ENCODE peak calls at places on chromosomes 4 and X, in eight cellular contexts. One of them, this sample, is unnamed. For H3K4me1, the result is how much of the 10 kb centered on the place peaks cover.

GRCh38 chr4:171924761-171925376 is 111.7 kb downstream of the GALNTL6 start:
- DNase-seq in PC-3: no peak
- DNase-seq in pancreas: no peak
- DNase-seq in neural progenitor cell: peak
- DNase-seq in cardiac muscle cell: no peak
- DNase-seq in ovary: no peak
- DNase-seq in breast epithelium: no peak
- DNase-seq in GM23248: no peak
- DNase-seq in this sample: no peak

GRCh38 chr4:112510468-112511293 is 5.3 kb downstream of the NEUROG2 start:
- DNase-seq in PC-3: no peak
- DNase-seq in pancreas: no peak
- DNase-seq in neural progenitor cell: peak
- DNase-seq in cardiac muscle cell: no peak
- DNase-seq in ovary: no peak
- DNase-seq in breast epithelium: no peak
- DNase-seq in GM23248: no peak
- DNase-seq in this sample: no peak

GRCh38 chr4:36159208-36159607 is 85.1 kb downstream of the ARAP2 start:
- DNase-seq in PC-3: no peak
- DNase-seq in pancreas: no peak
- DNase-seq in neural progenitor cell: no peak
- DNase-seq in cardiac muscle cell: no peak
- DNase-seq in ovary: no peak
- DNase-seq in breast epithelium: no peak
- DNase-seq in GM23248: no peak
- DNase-seq in this sample: no peak

GRCh38 chr4:125346616-125347015 is 31.9 kb downstream of the FAT4 start:
- DNase-seq in PC-3: no peak
- DNase-seq in pancreas: no peak
- DNase-seq in neural progenitor cell: peak
- DNase-seq in cardiac muscle cell: no peak
- DNase-seq in ovary: no peak
- DNase-seq in breast epithelium: no peak
- DNase-seq in GM23248: no peak
- DNase-seq in this sample: no peak

GRCh38 chr4:146654976-146655761 is 16.5 kb downstream of the POU4F2 start:
- DNase-seq in PC-3: no peak
- DNase-seq in pancreas: no peak
- DNase-seq in neural progenitor cell: peak
- DNase-seq in cardiac muscle cell: peak
- DNase-seq in ovary: no peak
- DNase-seq in breast epithelium: no peak
- DNase-seq in GM23248: peak
- DNase-seq in this sample: no peak

GRCh38 chrX:79270401-79270800 is 96.7 kb downstream of the ITM2A start:
- DNase-seq in PC-3: no peak
- DNase-seq in pancreas: no peak
- DNase-seq in neural progenitor cell: peak
- DNase-seq in cardiac muscle cell: peak
- DNase-seq in ovary: no peak
- DNase-seq in breast epithelium: no peak
- DNase-seq in GM23248: no peak
- DNase-seq in this sample: peak

GRCh38 chrX:40871385-40872082 is 136.2 kb upstream of the MED14 start:
- DNase-seq in PC-3: peak
- DNase-seq in pancreas: no peak
- DNase-seq in neural progenitor cell: no peak
- DNase-seq in cardiac muscle cell: peak
- DNase-seq in ovary: no peak
- DNase-seq in breast epithelium: no peak
- DNase-seq in GM23248: peak
- DNase-seq in this sample: no peak

GRCh38 chr4:140059159-140059558 is 94.8 kb downstream of the MAML3 start:
- DNase-seq in PC-3: no peak
- DNase-seq in pancreas: no peak
- DNase-seq in neural progenitor cell: no peak
- DNase-seq in cardiac muscle cell: peak
- DNase-seq in ovary: no peak
- DNase-seq in breast epithelium: no peak
- DNase-seq in GM23248: no peak
- DNase-seq in this sample: no peak

GRCh38 chr4:4507923-4508322 is 33.9 kb downstream of the STX18 start:
- DNase-seq in PC-3: peak
- DNase-seq in pancreas: no peak
- DNase-seq in neural progenitor cell: no peak
- DNase-seq in cardiac muscle cell: no peak
- DNase-seq in ovary: no peak
- DNase-seq in breast epithelium: no peak
- DNase-seq in GM23248: no peak
- DNase-seq in this sample: no peak

GRCh38 chrX:107676559-107677378 is 48.5 kb downstream of the PRPS1 start:
- DNase-seq in PC-3: peak
- DNase-seq in pancreas: peak
- DNase-seq in neural progenitor cell: no peak
- DNase-seq in cardiac muscle cell: peak
- DNase-seq in ovary: peak
- DNase-seq in breast epithelium: peak
- DNase-seq in GM23248: peak
- DNase-seq in this sample: no peak

GRCh38 chr4:76611164-76611563 is 176.1 kb downstream of the SHROOM3 start:
- DNase-seq in PC-3: no peak
- DNase-seq in pancreas: no peak
- DNase-seq in neural progenitor cell: no peak
- DNase-seq in cardiac muscle cell: peak
- DNase-seq in ovary: peak
- DNase-seq in breast epithelium: no peak
- DNase-seq in GM23248: peak
- DNase-seq in this sample: no peak

GRCh38 chr4:123826896-123827295 is 430.3 kb downstream of the SPRY1 start:
- DNase-seq in PC-3: peak
- DNase-seq in pancreas: no peak
- DNase-seq in neural progenitor cell: no peak
- DNase-seq in cardiac muscle cell: peak
- DNase-seq in ovary: no peak
- DNase-seq in breast epithelium: peak
- DNase-seq in GM23248: peak
- DNase-seq in this sample: no peak

GRCh38 chr4:168536448-168536847 is 39.6 kb downstream of the PALLD start:
- DNase-seq in PC-3: no peak
- DNase-seq in pancreas: no peak
- DNase-seq in neural progenitor cell: no peak
- DNase-seq in cardiac muscle cell: no peak
- DNase-seq in ovary: no peak
- DNase-seq in breast epithelium: no peak
- DNase-seq in GM23248: no peak
- DNase-seq in this sample: no peak

GRCh38 chr4:159444668-159445067 is 341.8 kb downstream of the RAPGEF2 start:
- DNase-seq in PC-3: peak
- DNase-seq in pancreas: no peak
- DNase-seq in neural progenitor cell: no peak
- DNase-seq in cardiac muscle cell: peak
- DNase-seq in ovary: no peak
- DNase-seq in breast epithelium: no peak
- DNase-seq in GM23248: peak
- DNase-seq in this sample: no peak

GRCh38 chr4:98092833-98093439 is 50.3 kb downstream of the STPG2 start:
- DNase-seq in PC-3: peak
- DNase-seq in pancreas: no peak
- DNase-seq in neural progenitor cell: peak
- DNase-seq in cardiac muscle cell: peak
- DNase-seq in ovary: no peak
- DNase-seq in breast epithelium: no peak
- DNase-seq in GM23248: peak
- DNase-seq in this sample: no peak

GRCh38 chrX:134688839-134689238 is 30.6 kb upstream of the PLAC1 start:
- DNase-seq in PC-3: peak
- DNase-seq in pancreas: no peak
- DNase-seq in neural progenitor cell: no peak
- DNase-seq in cardiac muscle cell: no peak
- DNase-seq in ovary: no peak
- DNase-seq in breast epithelium: no peak
- DNase-seq in GM23248: peak
- DNase-seq in this sample: no peak

GRCh38 chrX:129472116-129472515 is 51.2 kb downstream of the SMARCA1 start:
- DNase-seq in PC-3: peak
- DNase-seq in pancreas: no peak
- DNase-seq in neural progenitor cell: no peak
- DNase-seq in cardiac muscle cell: no peak
- DNase-seq in ovary: no peak
- DNase-seq in breast epithelium: no peak
- DNase-seq in GM23248: peak
- DNase-seq in this sample: no peak

GRCh38 chr4:57020467-57021101 is 41.9 kb downstream of the POLR2B start:
- DNase-seq in PC-3: peak
- DNase-seq in pancreas: no peak
- DNase-seq in neural progenitor cell: no peak
- DNase-seq in cardiac muscle cell: peak
- DNase-seq in ovary: no peak
- DNase-seq in breast epithelium: no peak
- DNase-seq in GM23248: peak
- DNase-seq in this sample: no peak

GRCh38 chrX:78182881-78183280 is 43.4 kb upstream of the TAF9B start:
- DNase-seq in PC-3: no peak
- DNase-seq in pancreas: no peak
- DNase-seq in neural progenitor cell: no peak
- DNase-seq in cardiac muscle cell: no peak
- DNase-seq in ovary: no peak
- DNase-seq in breast epithelium: no peak
- DNase-seq in GM23248: no peak
- DNase-seq in this sample: peak
- H3K4me1 ChIP-seq in PC-3: under half
- H3K4me1 ChIP-seq in pancreas: under half
- H3K4me1 ChIP-seq in neural progenitor cell: under half
- H3K4me1 ChIP-seq in cardiac muscle cell: under half
- H3K4me1 ChIP-seq in ovary: under half
- H3K4me1 ChIP-seq in breast epithelium: under half
- H3K4me1 ChIP-seq in GM23248: under half
- H3K4me1 ChIP-seq in this sample: under half

GRCh38 chr4:183082053-183082452 is 17.0 kb upstream of the WWC2 start:
- DNase-seq in PC-3: no peak
- DNase-seq in pancreas: no peak
- DNase-seq in neural progenitor cell: no peak
- DNase-seq in cardiac muscle cell: no peak
- DNase-seq in ovary: no peak
- DNase-seq in breast epithelium: no peak
- DNase-seq in GM23248: no peak
- DNase-seq in this sample: no peak
- H3K4me1 ChIP-seq in PC-3: under half
- H3K4me1 ChIP-seq in pancreas: under half
- H3K4me1 ChIP-seq in neural progenitor cell: under half
- H3K4me1 ChIP-seq in cardiac muscle cell: under half
- H3K4me1 ChIP-seq in ovary: under half
- H3K4me1 ChIP-seq in breast epithelium: under half
- H3K4me1 ChIP-seq in GM23248: under half
- H3K4me1 ChIP-seq in this sample: under half

DNA sequence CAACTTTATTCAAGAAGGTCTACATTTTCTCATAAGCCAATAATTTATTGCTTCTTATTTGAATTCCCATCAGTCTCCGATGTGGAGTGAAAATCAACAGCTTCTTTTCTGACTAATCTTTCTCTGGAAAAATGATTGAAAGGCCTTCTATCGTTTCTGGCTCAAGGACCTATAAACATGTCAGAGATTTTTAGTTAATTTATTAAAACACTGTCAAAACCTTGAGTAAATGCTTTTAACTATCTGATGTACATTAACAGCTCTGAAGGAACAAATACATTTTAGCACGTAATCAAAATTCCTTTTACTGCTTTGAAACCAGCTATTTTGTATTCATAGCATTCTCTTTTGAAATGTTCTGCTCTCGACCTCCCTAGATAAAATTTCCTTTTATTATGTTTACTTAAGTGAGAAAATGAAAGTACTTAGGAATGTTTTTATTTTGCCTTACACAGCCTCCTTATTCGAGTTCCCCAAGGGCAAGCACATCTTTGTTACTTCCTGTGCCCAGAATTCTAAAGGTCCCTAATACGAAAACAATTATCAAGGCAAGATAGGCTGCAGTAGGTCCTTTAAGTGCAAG is 3.2 kb upstream of the ZFX start:
- DNase-seq in PC-3: peak
- DNase-seq in pancreas: no peak
- DNase-seq in neural progenitor cell: peak
- DNase-seq in cardiac muscle cell: no peak
- DNase-seq in ovary: no peak
- DNase-seq in breast epithelium: no peak
- DNase-seq in GM23248: no peak
- DNase-seq in this sample: no peak
- H3K4me1 ChIP-seq in PC-3: half or more
- H3K4me1 ChIP-seq in pancreas: under half
- H3K4me1 ChIP-seq in neural progenitor cell: under half
- H3K4me1 ChIP-seq in cardiac muscle cell: under half
- H3K4me1 ChIP-seq in ovary: under half
- H3K4me1 ChIP-seq in breast epithelium: under half
- H3K4me1 ChIP-seq in GM23248: under half
- H3K4me1 ChIP-seq in this sample: under half

GRCh38 chr4:186554890-186555827 is at the start of gene MTNR1A:
- DNase-seq in PC-3: no peak
- DNase-seq in pancreas: peak
- DNase-seq in neural progenitor cell: peak
- DNase-seq in cardiac muscle cell: peak
- DNase-seq in ovary: no peak
- DNase-seq in breast epithelium: no peak
- DNase-seq in GM23248: peak
- DNase-seq in this sample: no peak
- H3K4me1 ChIP-seq in PC-3: under half
- H3K4me1 ChIP-seq in pancreas: under half
- H3K4me1 ChIP-seq in neural progenitor cell: under half
- H3K4me1 ChIP-seq in cardiac muscle cell: under half
- H3K4me1 ChIP-seq in ovary: under half
- H3K4me1 ChIP-seq in breast epithelium: under half
- H3K4me1 ChIP-seq in GM23248: under half
- H3K4me1 ChIP-seq in this sample: under half

This sample was measured in NT2/D1.